ENCODE peak calls at places on chromosomes 3 and 15, in nine cellular contexts. One of them, this sample, is unnamed.

GRCh38 chr3:52810923-52811322 is 16.3 kb downstream of the ITIH3 start:
- DNase-seq in endodermal cell: no peak
- DNase-seq in posterior vena cava: no peak
- DNase-seq in non-pigmented ciliary epithelial cell: no peak
- DNase-seq in GM20000: no peak
- DNase-seq in Daoy: no peak
- DNase-seq in SK-N-SH: no peak
- DNase-seq in Right ventricle myocardium superior: no peak
- DNase-seq in NCI-H345: no peak
- DNase-seq in this sample: no peak

GRCh38 chr15:63111481-63111880 is 10.2 kb upstream of the LACTB start:
- DNase-seq in SK-N-SH: no peak
- DNase-seq in NCI-H345: no peak
- DNase-seq in posterior vena cava: no peak
- DNase-seq in Daoy: no peak
- DNase-seq in endodermal cell: no peak
- DNase-seq in Right ventricle myocardium superior: no peak
- DNase-seq in non-pigmented ciliary epithelial cell: no peak
- DNase-seq in GM20000: no peak
- DNase-seq in this sample: no peak

GRCh38 chr15:74055804-74056203 is 26.5 kb downstream of the GOLGA6A start:
- DNase-seq in NCI-H345: no peak
- DNase-seq in SK-N-SH: no peak
- DNase-seq in Daoy: no peak
- DNase-seq in GM20000: no peak
- DNase-seq in posterior vena cava: peak; percentile 2
- DNase-seq in non-pigmented ciliary epithelial cell: no peak
- DNase-seq in endodermal cell: no peak
- DNase-seq in Right ventricle myocardium superior: no peak
- DNase-seq in this sample: no peak

GRCh38 chr3:132347095-132347494 is 29.9 kb downstream of the ACP3 start:
- DNase-seq in GM20000: no peak
- DNase-seq in NCI-H345: no peak
- DNase-seq in Right ventricle myocardium superior: no peak
- DNase-seq in endodermal cell: no peak
- DNase-seq in non-pigmented ciliary epithelial cell: peak; percentile 11
- DNase-seq in posterior vena cava: no peak
- DNase-seq in Daoy: peak; percentile 51
- DNase-seq in SK-N-SH: no peak
- DNase-seq in this sample: no peak

GRCh38 chr3:113079532-113079931 is 88.7 kb downstream of the GTPBP8 start:
- DNase-seq in Right ventricle myocardium superior: no peak
- DNase-seq in Daoy: no peak
- DNase-seq in NCI-H345: no peak
- DNase-seq in GM20000: peak; percentile 41
- DNase-seq in SK-N-SH: no peak
- DNase-seq in posterior vena cava: no peak
- DNase-seq in endodermal cell: no peak
- DNase-seq in non-pigmented ciliary epithelial cell: no peak
- DNase-seq in this sample: no peak

GRCh38 chr3:153060346-153060745 is 101.7 kb upstream of the RAP2B start:
- DNase-seq in endodermal cell: no peak
- DNase-seq in Right ventricle myocardium superior: no peak
- DNase-seq in Daoy: no peak
- DNase-seq in NCI-H345: no peak
- DNase-seq in GM20000: no peak
- DNase-seq in posterior vena cava: no peak
- DNase-seq in SK-N-SH: no peak
- DNase-seq in non-pigmented ciliary epithelial cell: no peak
- DNase-seq in this sample: no peak

GRCh38 chr3:150040097-150040496 is 69.4 kb upstream of the PFN2 start:
- DNase-seq in NCI-H345: no peak
- DNase-seq in posterior vena cava: no peak
- DNase-seq in non-pigmented ciliary epithelial cell: no peak
- DNase-seq in Right ventricle myocardium superior: no peak
- DNase-seq in SK-N-SH: no peak
- DNase-seq in endodermal cell: no peak
- DNase-seq in Daoy: no peak
- DNase-seq in GM20000: no peak
- DNase-seq in this sample: no peak

GRCh38 chr3:43733459-43734384 is 43.0 kb downstream of the ABHD5 start:
- DNase-seq in Right ventricle myocardium superior: peak; percentile 65
- DNase-seq in GM20000: no peak
- DNase-seq in posterior vena cava: no peak
- DNase-seq in non-pigmented ciliary epithelial cell: no peak
- DNase-seq in Daoy: no peak
- DNase-seq in SK-N-SH: no peak
- DNase-seq in NCI-H345: no peak
- DNase-seq in endodermal cell: peak; percentile 70
- DNase-seq in this sample: no peak

GRCh38 chr3:58487140-58487886 is 4.6 kb upstream of the KCTD6 start:
- DNase-seq in endodermal cell: no peak
- DNase-seq in NCI-H345: no peak
- DNase-seq in posterior vena cava: peak; percentile 85
- DNase-seq in Daoy: peak; percentile 67
- DNase-seq in SK-N-SH: no peak
- DNase-seq in GM20000: no peak
- DNase-seq in Right ventricle myocardium superior: no peak
- DNase-seq in non-pigmented ciliary epithelial cell: no peak
- DNase-seq in this sample: no peak

GRCh38 chr15:53009093-53009492 is 219.0 kb upstream of the ONECUT1 start:
- DNase-seq in SK-N-SH: no peak
- DNase-seq in non-pigmented ciliary epithelial cell: no peak
- DNase-seq in posterior vena cava: no peak
- DNase-seq in endodermal cell: no peak
- DNase-seq in Right ventricle myocardium superior: no peak
- DNase-seq in GM20000: no peak
- DNase-seq in Daoy: no peak
- DNase-seq in NCI-H345: no peak
- DNase-seq in this sample: no peak

This sample was measured in D341Med.